ENCODE peak calls at places on chromosomes 1 and 21, in four cellular contexts. Z is NB4, D is left ventricle myocardium inferior, H is fibroblast of villous mesenchyme. P is an unnamed sample.

GRCh38 chr1:67978988-67979516 is 71.4 kb downstream of the DIRAS3 start:
- DNase-seq in Z (no peak), D (no peak), H (no peak), P (peak)

GRCh38 chr21:14064296-14064645 is 146.5 kb downstream of the LIPI start:
- DNase-seq in Z (no peak), D (no peak), H (no peak), P (no peak)

GRCh38 chr1:157099633-157100009 is at the start of gene ETV3L:
- DNase-seq in Z (peak), D (peak), H (no peak), P (no peak)

GRCh38 chr1:243734311-243734700 is 115.7 kb downstream of the AKT3 start:
- DNase-seq in Z (peak), D (no peak), H (no peak), P (peak)

GRCh38 chr1:28329395-28330153 is 734 bp downstream of the MED18 start:
- DNase-seq in Z (peak), D (no peak), H (peak), P (peak)

GRCh38 chr1:87542697-87543096 is 214.0 kb downstream of the LMO4 start:
- DNase-seq in Z (no peak), D (no peak), H (no peak), P (no peak)

GRCh38 chr21:22791986-22792560 is 1793.9 kb downstream of the NCAM2 start:
- DNase-seq in Z (peak), D (no peak), H (peak), P (peak)

GRCh38 chr1:25253911-25254310 is 6.7 kb upstream of the RSRP1 start:
- DNase-seq in Z (peak), D (no peak), H (peak), P (peak)

GRCh38 chr1:9202240-9202870 is 32.2 kb upstream of the H6PD start:
- DNase-seq in Z (no peak), D (no peak), H (peak), P (no peak)

GRCh38 chr1:109040627-109041613 is 982 bp downstream of the WDR47 start:
- DNase-seq in Z (peak), D (peak), H (peak), P (peak)

GRCh38 chr1:58584082-58584895 is 7.2 kb upstream of the TACSTD2 start:
- DNase-seq in Z (peak), D (no peak), H (peak), P (peak)

GRCh38 chr21:41242238-41242829 is 74.3 kb upstream of the FAM3B start:
- DNase-seq in Z (no peak), D (no peak), H (no peak), P (no peak)

DNA sequence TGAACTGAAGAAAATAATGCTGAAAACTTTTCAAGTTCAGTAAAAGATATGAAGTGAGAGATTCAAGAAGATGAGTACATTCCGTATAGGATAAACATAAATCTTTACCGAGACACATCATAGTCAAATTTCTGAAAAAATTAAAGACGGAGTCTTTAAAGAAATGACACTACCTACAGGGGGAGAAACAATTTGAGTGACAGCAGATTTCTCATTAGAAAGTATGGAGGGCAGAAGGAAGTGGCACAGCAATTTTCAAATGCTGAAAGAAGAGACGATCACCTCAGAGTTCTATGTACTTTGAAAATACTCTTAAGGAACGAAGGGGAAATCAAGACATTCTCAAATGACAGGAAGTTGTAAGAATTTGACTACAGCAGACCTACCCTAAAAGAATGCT is 271.2 kb downstream of the ZP4 start:
- DNase-seq in Z (peak), D (no peak), H (no peak), P (no peak)
- TF ChIP-seq CTCF in Z (no peak), D (no peak), H (no peak), P (no peak)

GRCh38 chr1:112457965-112458364 is 50.8 kb upstream of the WNT2B start:
- DNase-seq in Z (no peak), D (no peak), H (no peak), P (peak)

GRCh38 chr1:112454316-112454715 is 54.4 kb upstream of the WNT2B start:
- DNase-seq in Z (no peak), D (no peak), H (no peak), P (no peak)

GRCh38 chr1:112450773-112451172 is 54.8 kb downstream of the CTTNBP2NL start:
- DNase-seq in Z (no peak), D (no peak), H (no peak), P (no peak)

GRCh38 chr1:112457241-112457640 is 51.5 kb upstream of the WNT2B start:
- DNase-seq in Z (no peak), D (no peak), H (no peak), P (no peak)

DNA sequence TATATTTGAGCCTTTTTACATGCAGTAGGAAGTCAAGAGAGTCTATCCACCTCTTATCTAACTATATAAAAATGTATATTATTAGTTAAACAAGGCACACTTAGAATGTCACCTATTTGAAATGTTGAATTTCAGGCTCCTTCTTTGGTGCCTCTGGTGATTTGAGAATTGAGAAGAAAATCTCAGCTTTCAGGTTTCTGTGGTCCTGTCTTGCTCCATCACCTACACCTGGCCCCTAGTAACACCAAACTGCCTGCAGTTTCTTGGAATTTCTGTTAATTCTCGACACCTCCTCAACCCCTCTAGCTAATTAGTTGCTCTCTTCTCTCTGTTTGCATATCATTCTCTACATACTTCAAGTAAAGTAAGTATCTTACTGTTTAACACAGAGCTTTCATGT is 54.9 kb upstream of the WNT2B start:
- DNase-seq in Z (no peak), D (no peak), H (no peak), P (no peak)
- H3K4me3 ChIP-seq in Z (no peak), D (no peak), H (no peak), P (no peak)

GRCh38 chr1:40650075-40650474 is 15.4 kb downstream of the RIMS3 start:
- DNase-seq in Z (peak), D (no peak), H (no peak), P (no peak)
- TF ChIP-seq CTCF in Z (peak), D (peak), H (peak), P (peak)

GRCh38 chr1:194931166-194931565 is 1677.1 kb downstream of the KCNT2 start:
- DNase-seq in Z (no peak), D (no peak), H (no peak), P (no peak)
- H3K4me3 ChIP-seq in Z (no peak), D (no peak), H (no peak), P (no peak)

GRCh38 chr1:200496937-200497336 is 87.1 kb upstream of the ZNF281 start:
- DNase-seq in Z (no peak), D (no peak), H (no peak), P (no peak)
- TF ChIP-seq CTCF in Z (no peak), D (no peak), H (no peak), P (no peak)

GRCh38 chr1:190475394-190476250 is 2.0 kb downstream of the BRINP3 start:
- DNase-seq in Z (no peak), D (no peak), H (no peak), P (no peak)

GRCh38 chr1:190477687-190478192 is at the start of gene BRINP3:
- DNase-seq in Z (no peak), D (no peak), H (no peak), P (no peak)

GRCh38 chr1:190479028-190479427 is 1.4 kb upstream of the BRINP3 start:
- DNase-seq in Z (no peak), D (no peak), H (no peak), P (no peak)

GRCh38 chr1:190479537-190479936 is 1.9 kb upstream of the BRINP3 start:
- DNase-seq in Z (no peak), D (no peak), H (no peak), P (no peak)

GRCh38 chr1:190478193-190479007 is 736 bp upstream of the BRINP3 start:
- DNase-seq in Z (peak), D (no peak), H (no peak), P (no peak)
- H3K4me3 ChIP-seq in Z (no peak), D (peak), H (peak), P (no peak)

GRCh38 chr21:32425628-32426027 is 13.1 kb downstream of the EVA1C start:
- DNase-seq in Z (no peak), D (no peak), H (no peak), P (no peak)

GRCh38 chr21:32423320-32423719 is 10.8 kb downstream of the EVA1C start:
- DNase-seq in Z (no peak), D (no peak), H (peak), P (peak)

GRCh38 chr21:32423846-32424535 is 11.5 kb downstream of the EVA1C start:
- DNase-seq in Z (no peak), D (no peak), H (no peak), P (no peak)

GRCh38 chr21:32426066-32426465 is 13.6 kb downstream of the EVA1C start:
- DNase-seq in Z (no peak), D (no peak), H (no peak), P (no peak)

GRCh38 chr21:32424674-32425073 is 12.2 kb downstream of the EVA1C start:
- DNase-seq in Z (no peak), D (no peak), H (no peak), P (no peak)
- TF ChIP-seq CTCF in Z (no peak), D (no peak), H (no peak), P (no peak)

GRCh38 chr1:2416403-2416802 is 4.0 kb upstream of the PEX10 start:
- DNase-seq in Z (no peak), D (no peak), H (no peak), P (no peak)
- H3K4me3 ChIP-seq in Z (no peak), D (no peak), H (no peak), P (no peak)

DNA sequence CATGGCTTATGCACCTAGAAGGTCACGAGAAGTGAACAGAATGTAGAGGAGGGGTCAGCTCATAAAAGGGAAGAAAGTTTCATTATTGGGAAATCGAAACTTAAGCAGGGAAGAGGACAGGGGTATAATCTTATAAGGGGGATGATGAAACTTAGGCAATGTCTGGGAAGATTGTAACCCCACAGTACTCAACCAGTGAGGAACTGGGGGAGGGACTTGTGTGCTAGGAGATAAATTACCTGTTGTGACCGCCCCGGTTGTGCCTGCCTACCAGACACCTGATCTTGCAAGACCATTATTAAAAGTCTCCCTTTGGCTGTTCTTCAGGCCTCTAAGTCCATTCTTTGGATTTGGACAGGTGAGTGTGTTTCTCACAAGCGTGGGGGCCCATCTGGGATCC is 37.6 kb upstream of the VN1R5 start:
- DNase-seq in Z (peak), D (no peak), H (no peak), P (no peak)
- TF ChIP-seq CTCF in Z (no peak), D (no peak), H (no peak), P (no peak)